ENCODE peak calls at places on chromosomes 16 and 17, in seven cellular contexts. One of them, this sample, is unnamed.

GRCh38 chr16:79762217-79762616 is 161.7 kb upstream of the MAF start:
- DNase-seq in H9: no peak
- DNase-seq in kidney epithelial cell: no peak
- DNase-seq in NCI-H1092 treated with DMSO at 0.1 percent for 48 hours: no peak
- DNase-seq in AG04450: no peak
- DNase-seq in posterior cingulate gyrus: no peak
- DNase-seq in sciatic nerve: no peak
- DNase-seq in this sample: no peak

GRCh38 chr17:7515912-7516610 is 31.9 kb downstream of the POLR2A start:
- DNase-seq in NCI-H1092 treated with DMSO at 0.1 percent for 48 hours: no peak
- DNase-seq in H9: no peak
- DNase-seq in kidney epithelial cell: no peak
- DNase-seq in sciatic nerve: no peak
- DNase-seq in posterior cingulate gyrus: no peak
- DNase-seq in AG04450: no peak
- DNase-seq in this sample: no peak

GRCh38 chr16:89565506-89566372 is 5.3 kb downstream of the RPL13 start:
- DNase-seq in H9: peak; percentile 85
- DNase-seq in sciatic nerve: peak; percentile 74
- DNase-seq in kidney epithelial cell: no peak
- DNase-seq in posterior cingulate gyrus: peak; percentile 91
- DNase-seq in NCI-H1092 treated with DMSO at 0.1 percent for 48 hours: peak; percentile 34
- DNase-seq in AG04450: no peak
- DNase-seq in this sample: peak; percentile 93

GRCh38 chr17:42772945-42773289 is 332 bp upstream of the VPS25 start:
- DNase-seq in AG04450: no peak
- DNase-seq in kidney epithelial cell: no peak
- DNase-seq in H9: no peak
- DNase-seq in sciatic nerve: no peak
- DNase-seq in posterior cingulate gyrus: no peak
- DNase-seq in NCI-H1092 treated with DMSO at 0.1 percent for 48 hours: no peak
- DNase-seq in this sample: no peak

GRCh38 chr17:68526548-68526947 is 14.3 kb downstream of the PRKAR1A start:
- DNase-seq in kidney epithelial cell: no peak
- DNase-seq in H9: no peak
- DNase-seq in NCI-H1092 treated with DMSO at 0.1 percent for 48 hours: no peak
- DNase-seq in AG04450: no peak
- DNase-seq in sciatic nerve: no peak
- DNase-seq in posterior cingulate gyrus: no peak
- DNase-seq in this sample: no peak

GRCh38 chr17:7043544-7044268 is at the start of gene SLC16A11:
- DNase-seq in AG04450: no peak
- DNase-seq in H9: no peak
- DNase-seq in posterior cingulate gyrus: peak; percentile 90
- DNase-seq in kidney epithelial cell: no peak
- DNase-seq in sciatic nerve: no peak
- DNase-seq in NCI-H1092 treated with DMSO at 0.1 percent for 48 hours: peak; percentile 80
- DNase-seq in this sample: peak; percentile 78

GRCh38 chr16:67833035-67833417 is 9.1 kb upstream of the THAP11 start:
- DNase-seq in sciatic nerve: no peak
- DNase-seq in posterior cingulate gyrus: no peak
- DNase-seq in AG04450: no peak
- DNase-seq in kidney epithelial cell: no peak
- DNase-seq in H9: no peak
- DNase-seq in NCI-H1092 treated with DMSO at 0.1 percent for 48 hours: no peak
- DNase-seq in this sample: peak; percentile 55

GRCh38 chr17:32701860-32702259 is 175.1 kb downstream of the MYO1D start:
- DNase-seq in kidney epithelial cell: no peak
- DNase-seq in AG04450: no peak
- DNase-seq in sciatic nerve: no peak
- DNase-seq in NCI-H1092 treated with DMSO at 0.1 percent for 48 hours: no peak
- DNase-seq in H9: no peak
- DNase-seq in posterior cingulate gyrus: no peak
- DNase-seq in this sample: no peak

GRCh38 chr17:78889525-78889924 is 13.5 kb downstream of the CEP295NL start:
- DNase-seq in kidney epithelial cell: no peak
- DNase-seq in NCI-H1092 treated with DMSO at 0.1 percent for 48 hours: no peak
- DNase-seq in sciatic nerve: no peak
- DNase-seq in posterior cingulate gyrus: no peak
- DNase-seq in H9: no peak
- DNase-seq in AG04450: no peak
- DNase-seq in this sample: no peak

GRCh38 chr16:57538235-57538711 is 1.9 kb upstream of the CCDC102A start:
- DNase-seq in posterior cingulate gyrus: no peak
- DNase-seq in AG04450: no peak
- DNase-seq in sciatic nerve: peak; percentile 46
- DNase-seq in H9: no peak
- DNase-seq in NCI-H1092 treated with DMSO at 0.1 percent for 48 hours: no peak
- DNase-seq in kidney epithelial cell: no peak
- DNase-seq in this sample: peak; percentile 38

GRCh38 chr17:75488693-75489510 is 26.4 kb downstream of the CASKIN2 start:
- DNase-seq in AG04450: no peak
- DNase-seq in kidney epithelial cell: no peak
- DNase-seq in sciatic nerve: no peak
- DNase-seq in NCI-H1092 treated with DMSO at 0.1 percent for 48 hours: no peak
- DNase-seq in H9: no peak
- DNase-seq in posterior cingulate gyrus: no peak
- DNase-seq in this sample: no peak

GRCh38 chr17:61002316-61002736 is 324.7 kb downstream of the BCAS3 start:
- DNase-seq in posterior cingulate gyrus: no peak
- DNase-seq in NCI-H1092 treated with DMSO at 0.1 percent for 48 hours: peak; percentile 59
- DNase-seq in AG04450: peak; percentile 27
- DNase-seq in sciatic nerve: no peak
- DNase-seq in kidney epithelial cell: no peak
- DNase-seq in H9: no peak
- DNase-seq in this sample: no peak

GRCh38 chr17:17737938-17738894 is 57.0 kb downstream of the RAI1 start:
- DNase-seq in sciatic nerve: peak; percentile 83
- DNase-seq in posterior cingulate gyrus: no peak
- DNase-seq in H9: peak; percentile 76
- DNase-seq in kidney epithelial cell: no peak
- DNase-seq in AG04450: no peak
- DNase-seq in NCI-H1092 treated with DMSO at 0.1 percent for 48 hours: no peak
- DNase-seq in this sample: peak; percentile 79

GRCh38 chr17:7897090-7897489 is 8.5 kb downstream of the CHD3 start:
- DNase-seq in posterior cingulate gyrus: no peak
- DNase-seq in NCI-H1092 treated with DMSO at 0.1 percent for 48 hours: no peak
- DNase-seq in H9: no peak
- DNase-seq in sciatic nerve: no peak
- DNase-seq in kidney epithelial cell: no peak
- DNase-seq in AG04450: no peak
- DNase-seq in this sample: peak; percentile 28

GRCh38 chr17:54544239-54544638 is 356.4 kb upstream of the TOM1L1 start:
- DNase-seq in kidney epithelial cell: no peak
- DNase-seq in NCI-H1092 treated with DMSO at 0.1 percent for 48 hours: no peak
- DNase-seq in sciatic nerve: no peak
- DNase-seq in H9: peak; percentile 87
- DNase-seq in AG04450: no peak
- DNase-seq in posterior cingulate gyrus: peak; percentile 49
- DNase-seq in this sample: peak; percentile 91

GRCh38 chr16:50038756-50039529 is 13.9 kb downstream of the CNEP1R1 start:
- DNase-seq in AG04450: no peak
- DNase-seq in sciatic nerve: no peak
- DNase-seq in kidney epithelial cell: no peak
- DNase-seq in H9: no peak
- DNase-seq in NCI-H1092 treated with DMSO at 0.1 percent for 48 hours: no peak
- DNase-seq in posterior cingulate gyrus: no peak
- DNase-seq in this sample: peak; percentile 65

GRCh38 chr17:82205720-82206508 is 6.7 kb downstream of the CCDC57 start:
- DNase-seq in NCI-H1092 treated with DMSO at 0.1 percent for 48 hours: peak; percentile 60
- DNase-seq in kidney epithelial cell: peak; percentile 55
- DNase-seq in AG04450: peak; percentile 65
- DNase-seq in posterior cingulate gyrus: peak; percentile 97
- DNase-seq in H9: peak; percentile 92
- DNase-seq in sciatic nerve: peak; percentile 88
- DNase-seq in this sample: peak; percentile 95

GRCh38 chr17:43434902-43435319 is 36.1 kb downstream of the ARL4D start:
- DNase-seq in kidney epithelial cell: peak; percentile 98
- DNase-seq in sciatic nerve: peak; percentile 17
- DNase-seq in H9: no peak
- DNase-seq in AG04450: no peak
- DNase-seq in NCI-H1092 treated with DMSO at 0.1 percent for 48 hours: no peak
- DNase-seq in posterior cingulate gyrus: peak; percentile 9
- DNase-seq in this sample: no peak

GRCh38 chr16:57187508-57187854 is 1.4 kb downstream of the RSPRY1 start:
- DNase-seq in sciatic nerve: no peak
- DNase-seq in posterior cingulate gyrus: no peak
- DNase-seq in kidney epithelial cell: no peak
- DNase-seq in AG04450: no peak
- DNase-seq in H9: no peak
- DNase-seq in NCI-H1092 treated with DMSO at 0.1 percent for 48 hours: no peak
- DNase-seq in this sample: peak; percentile 55

GRCh38 chr17:31787857-31788570 is 71.0 kb downstream of the COPRS start:
- DNase-seq in NCI-H1092 treated with DMSO at 0.1 percent for 48 hours: no peak
- DNase-seq in H9: no peak
- DNase-seq in sciatic nerve: no peak
- DNase-seq in AG04450: peak; percentile 72
- DNase-seq in kidney epithelial cell: peak; percentile 48
- DNase-seq in posterior cingulate gyrus: peak; percentile 94
- DNase-seq in this sample: peak; percentile 54

GRCh38 chr17:72539981-72540897 is 419.4 kb downstream of the SOX9 start:
- DNase-seq in sciatic nerve: peak; percentile 87
- DNase-seq in AG04450: no peak
- DNase-seq in NCI-H1092 treated with DMSO at 0.1 percent for 48 hours: peak; percentile 75
- DNase-seq in posterior cingulate gyrus: peak; percentile 97
- DNase-seq in H9: peak; percentile 91
- DNase-seq in kidney epithelial cell: no peak
- DNase-seq in this sample: peak; percentile 97

GRCh38 chr16:88533945-88534641 is 36.1 kb upstream of the ZC3H18 start:
- DNase-seq in NCI-H1092 treated with DMSO at 0.1 percent for 48 hours: peak; percentile 48
- DNase-seq in sciatic nerve: peak; percentile 88
- DNase-seq in kidney epithelial cell: no peak
- DNase-seq in posterior cingulate gyrus: peak; percentile 96
- DNase-seq in H9: peak; percentile 81
- DNase-seq in AG04450: no peak
- DNase-seq in this sample: peak; percentile 92

GRCh38 chr16:3764409-3764808 is 47.1 kb upstream of the TRAP1 start:
- DNase-seq in H9: no peak
- DNase-seq in kidney epithelial cell: no peak
- DNase-seq in posterior cingulate gyrus: no peak
- DNase-seq in sciatic nerve: peak; percentile 7
- DNase-seq in NCI-H1092 treated with DMSO at 0.1 percent for 48 hours: no peak
- DNase-seq in AG04450: no peak
- DNase-seq in this sample: no peak

GRCh38 chr17:21463779-21464407 is 87.7 kb downstream of the KCNJ12 start:
- DNase-seq in AG04450: no peak
- DNase-seq in posterior cingulate gyrus: peak; percentile 83
- DNase-seq in sciatic nerve: no peak
- DNase-seq in kidney epithelial cell: no peak
- DNase-seq in H9: peak; percentile 74
- DNase-seq in NCI-H1092 treated with DMSO at 0.1 percent for 48 hours: no peak
- DNase-seq in this sample: peak; percentile 89

GRCh38 chr16:17273142-17273561 is 197.6 kb downstream of the XYLT1 start:
- DNase-seq in H9: no peak
- DNase-seq in AG04450: peak; percentile 76
- DNase-seq in NCI-H1092 treated with DMSO at 0.1 percent for 48 hours: no peak
- DNase-seq in posterior cingulate gyrus: no peak
- DNase-seq in kidney epithelial cell: peak; percentile 47
- DNase-seq in sciatic nerve: no peak
- DNase-seq in this sample: no peak

GRCh38 chr17:81842725-81843504 is 8.1 kb upstream of the PPP1R27 start:
- DNase-seq in posterior cingulate gyrus: no peak
- DNase-seq in sciatic nerve: no peak
- DNase-seq in NCI-H1092 treated with DMSO at 0.1 percent for 48 hours: no peak
- DNase-seq in kidney epithelial cell: no peak
- DNase-seq in H9: no peak
- DNase-seq in AG04450: no peak
- DNase-seq in this sample: no peak

GRCh38 chr16:56603589-56603988 is 4.8 kb upstream of the MT2A start:
- DNase-seq in H9: peak; percentile 74
- DNase-seq in sciatic nerve: no peak
- DNase-seq in kidney epithelial cell: no peak
- DNase-seq in AG04450: no peak
- DNase-seq in posterior cingulate gyrus: peak; percentile 87
- DNase-seq in NCI-H1092 treated with DMSO at 0.1 percent for 48 hours: no peak
- DNase-seq in this sample: peak; percentile 87

GRCh38 chr17:59141860-59142259 is 13.1 kb downstream of the SKA2 start:
- DNase-seq in NCI-H1092 treated with DMSO at 0.1 percent for 48 hours: no peak
- DNase-seq in H9: no peak
- DNase-seq in posterior cingulate gyrus: no peak
- DNase-seq in AG04450: no peak
- DNase-seq in sciatic nerve: no peak
- DNase-seq in kidney epithelial cell: no peak
- DNase-seq in this sample: no peak

GRCh38 chr17:57915980-57916757 is 39.0 kb downstream of the CUEDC1 start:
- DNase-seq in AG04450: no peak
- DNase-seq in posterior cingulate gyrus: peak; percentile 83
- DNase-seq in NCI-H1092 treated with DMSO at 0.1 percent for 48 hours: peak; percentile 89
- DNase-seq in H9: peak; percentile 89
- DNase-seq in sciatic nerve: no peak
- DNase-seq in kidney epithelial cell: no peak
- DNase-seq in this sample: peak; percentile 83

GRCh38 chr17:76922967-76923366 is 54.8 kb downstream of the MGAT5B start:
- DNase-seq in posterior cingulate gyrus: no peak
- DNase-seq in kidney epithelial cell: no peak
- DNase-seq in sciatic nerve: no peak
- DNase-seq in H9: no peak
- DNase-seq in AG04450: no peak
- DNase-seq in NCI-H1092 treated with DMSO at 0.1 percent for 48 hours: no peak
- DNase-seq in this sample: no peak

GRCh38 chr16:70659546-70659945 is 13.2 kb downstream of the IL34 start:
- DNase-seq in AG04450: no peak
- DNase-seq in NCI-H1092 treated with DMSO at 0.1 percent for 48 hours: no peak
- DNase-seq in kidney epithelial cell: no peak
- DNase-seq in posterior cingulate gyrus: peak; percentile 68
- DNase-seq in sciatic nerve: peak; percentile 49
- DNase-seq in H9: peak; percentile 31
- DNase-seq in this sample: peak; percentile 49

GRCh38 chr16:11604783-11605563 is 18.3 kb upstream of the LITAF start:
- DNase-seq in NCI-H1092 treated with DMSO at 0.1 percent for 48 hours: no peak
- DNase-seq in H9: no peak
- DNase-seq in posterior cingulate gyrus: peak; percentile 71
- DNase-seq in sciatic nerve: no peak
- DNase-seq in AG04450: peak; percentile 42
- DNase-seq in kidney epithelial cell: no peak
- DNase-seq in this sample: no peak

GRCh38 chr16:25785361-25785760 is 93.6 kb downstream of the HS3ST4 start:
- DNase-seq in AG04450: no peak
- DNase-seq in posterior cingulate gyrus: no peak
- DNase-seq in sciatic nerve: no peak
- DNase-seq in kidney epithelial cell: no peak
- DNase-seq in H9: no peak
- DNase-seq in NCI-H1092 treated with DMSO at 0.1 percent for 48 hours: no peak
- DNase-seq in this sample: no peak

GRCh38 chr16:56457927-56458470 is 6.6 kb downstream of the OGFOD1 start:
- DNase-seq in NCI-H1092 treated with DMSO at 0.1 percent for 48 hours: no peak
- DNase-seq in sciatic nerve: no peak
- DNase-seq in H9: no peak
- DNase-seq in kidney epithelial cell: no peak
- DNase-seq in AG04450: no peak
- DNase-seq in posterior cingulate gyrus: no peak
- DNase-seq in this sample: no peak

GRCh38 chr16:58970775-58971174 is 236.7 kb upstream of the GOT2 start:
- DNase-seq in H9: no peak
- DNase-seq in kidney epithelial cell: no peak
- DNase-seq in sciatic nerve: no peak
- DNase-seq in AG04450: no peak
- DNase-seq in NCI-H1092 treated with DMSO at 0.1 percent for 48 hours: no peak
- DNase-seq in posterior cingulate gyrus: no peak
- DNase-seq in this sample: no peak

GRCh38 chr16:29876578-29877249 is 13.7 kb upstream of the CDIPT start:
- DNase-seq in H9: no peak
- DNase-seq in sciatic nerve: no peak
- DNase-seq in NCI-H1092 treated with DMSO at 0.1 percent for 48 hours: no peak
- DNase-seq in kidney epithelial cell: no peak
- DNase-seq in posterior cingulate gyrus: no peak
- DNase-seq in AG04450: no peak
- DNase-seq in this sample: peak; percentile 86

GRCh38 chr17:39979865-39980401 is 674 bp upstream of the PSMD3 start:
- DNase-seq in sciatic nerve: no peak
- DNase-seq in NCI-H1092 treated with DMSO at 0.1 percent for 48 hours: peak; percentile 60
- DNase-seq in H9: peak; percentile 68
- DNase-seq in AG04450: no peak
- DNase-seq in kidney epithelial cell: no peak
- DNase-seq in posterior cingulate gyrus: no peak
- DNase-seq in this sample: peak; percentile 78